ENCODE peak calls at places on chromosome 2, in four cellular contexts. H, Q, L and S are unnamed samples.

GRCh38 chr2:110660558-110660957 is 17.3 kb downstream of the BUB1 start:
- DNase-seq in H (no peak), Q (no peak), L (no peak), S (no peak)

GRCh38 chr2:218093879-218094278 is 24.8 kb downstream of the RUFY4 start:
- DNase-seq in Q (no peak), H (no peak), L (no peak), S (no peak)

GRCh38 chr2:2662847-2663356 is 331.8 kb upstream of the MYT1L start:
- DNase-seq in H (peak), Q (no peak), L (no peak), S (no peak)

GRCh38 chr2:35960596-35960995 is 395.0 kb upstream of the CRIM1 start:
- DNase-seq in H (no peak), L (no peak), Q (no peak), S (no peak)

GRCh38 chr2:122734756-122735155 is 979.3 kb downstream of the TSN start:
- DNase-seq in Q (no peak), L (no peak), H (no peak), S (no peak)

GRCh38 chr2:188664391-188664790 is 309.8 kb upstream of the COL3A1 start:
- DNase-seq in Q (no peak), L (peak), H (no peak), S (no peak)

GRCh38 chr2:100272848-100273329 is 49.4 kb downstream of the LONRF2 start:
- DNase-seq in Q (no peak), H (no peak), L (peak), S (no peak)

GRCh38 chr2:72619622-72620021 is 206.2 kb downstream of the EXOC6B start:
- DNase-seq in L (no peak), H (peak), Q (no peak), S (no peak)

GRCh38 chr2:96430394-96430988 is 74.7 kb downstream of the NEURL3 start:
- DNase-seq in Q (no peak), H (no peak), L (no peak), S (no peak)

GRCh38 chr2:120963997-120964396 is 228.3 kb downstream of the GLI2 start:
- DNase-seq in L (no peak), H (no peak), Q (no peak), S (no peak)

GRCh38 chr2:219205165-219205538 is 1.4 kb upstream of the ZFAND2B start:
- DNase-seq in H (no peak), Q (peak), L (peak), S (no peak)

GRCh38 chr2:198113316-198113715 is 308.9 kb downstream of the PLCL1 start:
- DNase-seq in Q (no peak), L (no peak), H (no peak), S (no peak)

GRCh38 chr2:118122768-118123335 is 34.6 kb downstream of the INSIG2 start:
- DNase-seq in H (peak), L (no peak), Q (no peak), S (no peak)

GRCh38 chr2:173997269-173997668 is 32.1 kb upstream of the SP3 start:
- DNase-seq in L (peak), Q (peak), H (no peak), S (no peak)

GRCh38 chr2:172328103-172328835 is 99.1 kb upstream of the ITGA6 start:
- DNase-seq in H (no peak), Q (no peak), L (no peak), S (no peak)

GRCh38 chr2:170054996-170055395 is 123.0 kb upstream of the MYO3B start:
- DNase-seq in H (no peak), Q (no peak), L (no peak), S (no peak)

GRCh38 chr2:102618452-102619413 is 620 bp upstream of the SLC9A2 start:
- DNase-seq in Q (no peak), H (peak), L (no peak), S (no peak)

GRCh38 chr2:181977661-181978350 is 7.8 kb upstream of the PPP1R1C start:
- DNase-seq in L (no peak), Q (no peak), H (peak), S (no peak)

GRCh38 chr2:239832101-239832994 is 192.8 kb downstream of the NDUFA10 start:
- DNase-seq in L (no peak), Q (peak), H (no peak), S (no peak)

GRCh38 chr2:229445501-229446294 is 174.6 kb upstream of the PID1 start:
- DNase-seq in Q (peak), L (peak), H (no peak), S (peak)

GRCh38 chr2:227479865-227480475 is 8.0 kb downstream of the AGFG1 start:
- DNase-seq in H (no peak), Q (no peak), L (no peak), S (no peak)
- TF ChIP-seq CTCF in H (peak), Q (no peak), L (no peak), S (peak)

DNA sequence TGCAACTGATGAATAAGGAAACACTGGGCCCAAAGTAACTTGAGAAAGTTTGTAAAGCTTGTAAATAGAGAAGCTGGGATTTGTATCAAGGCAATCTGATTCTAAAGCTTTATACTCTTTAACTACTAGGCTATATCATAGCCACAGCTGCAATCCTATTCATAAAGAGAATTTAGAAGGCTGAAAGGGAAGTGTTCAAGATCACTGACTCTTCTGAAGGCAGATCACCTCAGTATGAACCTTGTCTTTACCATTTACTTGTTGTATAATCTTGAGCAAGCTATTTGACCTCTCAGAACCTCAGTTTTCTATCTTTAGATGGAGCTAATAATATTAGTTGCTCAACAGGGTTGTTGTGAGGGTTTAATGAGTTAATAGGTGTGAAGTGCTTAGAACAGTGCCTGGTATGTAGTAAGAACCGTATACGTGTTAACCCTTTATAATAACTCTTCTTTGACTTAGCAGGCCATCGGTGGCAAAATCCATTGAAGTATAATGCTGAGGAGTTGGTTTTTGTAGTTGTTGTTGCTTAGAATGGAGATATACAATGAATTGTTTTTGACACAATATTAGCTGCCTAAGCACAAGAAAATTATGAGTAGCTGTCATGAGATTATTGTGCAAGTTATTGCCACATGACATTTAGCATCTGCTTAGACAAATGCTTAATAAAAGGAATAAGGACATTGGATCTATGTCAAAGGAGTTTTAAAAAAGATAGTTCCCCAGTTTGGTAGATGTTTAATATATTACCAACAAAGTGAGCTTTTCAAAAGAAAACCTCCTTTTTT is 60.1 kb downstream of the ABCB11 start:
- DNase-seq in H (no peak), Q (no peak), L (no peak), S (no peak)
- H3K27ac ChIP-seq in H (no peak), Q (peak), L (no peak), S (no peak)

GRCh38 chr2:7377861-7378569 is 460.8 kb downstream of the RNF144A start:
- DNase-seq in H (peak), Q (no peak), L (peak), S (no peak)
- TF ChIP-seq CTCF in H (no peak), Q (no peak), L (no peak), S (no peak)

GRCh38 chr2:224085811-224086210 is 46.7 kb upstream of the SERPINE2 start:
- DNase-seq in Q (no peak), H (no peak), L (no peak), S (no peak)
- H3K27ac ChIP-seq in Q (peak), H (peak), L (no peak), S (no peak)

DNA sequence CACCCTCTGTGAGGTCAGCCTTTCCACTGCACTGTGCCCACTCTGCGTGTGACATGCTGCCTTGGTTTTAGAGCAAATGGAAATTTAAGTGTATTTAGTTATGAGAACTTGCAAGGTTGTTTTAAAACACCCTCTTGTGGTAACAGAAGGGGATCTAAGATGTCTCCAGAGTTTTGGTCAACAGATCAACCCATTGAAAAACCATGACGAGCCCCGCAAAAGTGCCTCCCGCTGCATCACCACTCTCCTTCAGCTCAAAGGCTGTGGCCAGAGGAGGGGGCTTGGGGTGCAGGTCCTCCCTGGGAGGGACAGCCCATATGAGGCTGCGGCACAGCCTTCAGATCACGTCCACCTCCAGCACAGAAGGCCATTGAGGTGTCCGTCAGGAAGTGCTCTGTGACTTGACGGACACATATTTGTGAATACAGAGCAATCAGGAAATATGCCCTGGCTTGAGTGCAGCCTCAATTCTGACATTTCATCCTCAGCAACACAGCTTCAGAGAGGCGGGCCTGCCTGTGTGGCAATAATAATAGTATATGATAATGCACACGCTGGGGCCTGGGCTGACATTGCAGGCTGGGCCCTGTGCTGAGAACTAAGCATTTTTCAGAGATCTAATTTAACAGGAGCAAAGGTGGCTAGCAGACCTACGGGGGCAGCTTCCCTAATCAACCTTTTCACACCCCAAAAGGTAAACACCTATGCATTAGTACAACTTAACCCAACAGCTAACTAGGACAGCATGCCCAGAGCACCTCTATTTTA is 213.9 kb downstream of the ANAPC1 start:
- DNase-seq in H (no peak), L (no peak), Q (no peak), S (no peak)
- TF ChIP-seq CTCF in H (peak), L (no peak), Q (no peak), S (no peak)

GRCh38 chr2:230898016-230898415 is 27.0 kb downstream of the GPR55 start:
- DNase-seq in H (no peak), L (peak), Q (no peak), S (peak)
- H3K27ac ChIP-seq in H (no peak), L (no peak), Q (no peak), S (no peak)

GRCh38 chr2:180063494-180063893 is 56.4 kb upstream of the CWC22 start:
- DNase-seq in L (no peak), H (peak), Q (no peak), S (no peak)
- TF ChIP-seq CTCF in L (no peak), H (no peak), Q (no peak), S (no peak)

GRCh38 chr2:234467289-234467688 is 29.6 kb downstream of the ARL4C start:
- DNase-seq in H (peak), Q (no peak), L (no peak), S (no peak)

GRCh38 chr2:234469251-234469845 is 27.5 kb downstream of the ARL4C start:
- DNase-seq in L (no peak), Q (no peak), H (peak), S (no peak)

GRCh38 chr2:234469972-234470371 is 26.9 kb downstream of the ARL4C start:
- DNase-seq in L (no peak), H (no peak), Q (no peak), S (no peak)

GRCh38 chr2:234472155-234472554 is 24.7 kb downstream of the ARL4C start:
- DNase-seq in L (no peak), Q (no peak), H (no peak), S (no peak)

DNA sequence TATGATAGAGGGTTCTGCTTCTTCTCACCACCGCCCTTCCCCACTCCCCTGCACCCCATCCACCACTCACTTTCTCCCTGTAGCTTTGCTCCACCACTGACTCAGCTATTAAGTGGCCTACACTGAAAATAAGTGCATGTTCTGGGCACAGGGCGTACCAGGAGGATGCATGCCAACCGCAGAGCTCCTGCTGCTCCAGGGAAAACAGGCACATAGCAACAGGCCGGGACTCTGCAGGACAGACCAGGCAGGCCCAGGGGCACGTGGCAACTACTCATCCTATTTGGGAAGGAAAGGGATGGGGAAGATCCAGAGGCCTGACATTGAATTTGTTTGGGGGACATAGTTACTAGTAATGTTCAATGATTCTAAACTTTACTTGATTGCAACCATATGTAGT is 28.4 kb downstream of the ARL4C start:
- DNase-seq in Q (no peak), H (peak), L (no peak), S (no peak)
- H3K27ac ChIP-seq in Q (peak), H (peak), L (no peak), S (no peak)

GRCh38 chr2:220270506-220271070 is 643.2 kb downstream of the SLC4A3 start:
- DNase-seq in L (no peak), H (peak), Q (no peak), S (no peak)
- TF ChIP-seq CTCF in L (no peak), H (no peak), Q (no peak), S (no peak)